ENCODE peak calls at places on chromosome 4, in nine cellular contexts. One of them, this sample, is unnamed.

GRCh38 chr4:39976945-39977488 is 694 bp downstream of the PDS5A start:
- DNase-seq in neural progenitor cell: peak; percentile 43
- DNase-seq in heart right ventricle: no peak
- DNase-seq in right lobe of liver: peak; percentile 69
- DNase-seq in uterus: peak; percentile 26
- DNase-seq in H1: no peak
- DNase-seq in hepatocyte: peak; percentile 56
- DNase-seq in fibroblast of lung: peak; percentile 24
- DNase-seq in left ventricle myocardium inferior: no peak
- DNase-seq in this sample: peak; percentile 43

GRCh38 chr4:93772858-93773257 is 55.7 kb upstream of the ATOH1 start:
- DNase-seq in neural progenitor cell: no peak
- DNase-seq in heart right ventricle: no peak
- DNase-seq in right lobe of liver: no peak
- DNase-seq in uterus: no peak
- DNase-seq in H1: no peak
- DNase-seq in hepatocyte: no peak
- DNase-seq in fibroblast of lung: no peak
- DNase-seq in left ventricle myocardium inferior: no peak
- DNase-seq in this sample: no peak

GRCh38 chr4:3461515-3462291 is 1.4 kb upstream of the DOK7 start:
- DNase-seq in neural progenitor cell: no peak
- DNase-seq in heart right ventricle: peak; percentile 81
- DNase-seq in right lobe of liver: peak; percentile 88
- DNase-seq in uterus: no peak
- DNase-seq in H1: no peak
- DNase-seq in hepatocyte: no peak
- DNase-seq in fibroblast of lung: no peak
- DNase-seq in left ventricle myocardium inferior: peak; percentile 83
- DNase-seq in this sample: peak; percentile 96

GRCh38 chr4:153464068-153464467 is 2.1 kb upstream of the TMEM131L start:
- DNase-seq in neural progenitor cell: no peak
- DNase-seq in heart right ventricle: no peak
- DNase-seq in right lobe of liver: no peak
- DNase-seq in uterus: no peak
- DNase-seq in H1: no peak
- DNase-seq in hepatocyte: no peak
- DNase-seq in fibroblast of lung: no peak
- DNase-seq in left ventricle myocardium inferior: no peak
- DNase-seq in this sample: no peak

GRCh38 chr4:61760820-61761219 is 560.7 kb downstream of the ADGRL3 start:
- DNase-seq in neural progenitor cell: no peak
- DNase-seq in heart right ventricle: no peak
- DNase-seq in right lobe of liver: no peak
- DNase-seq in uterus: no peak
- DNase-seq in H1: no peak
- DNase-seq in hepatocyte: no peak
- DNase-seq in fibroblast of lung: no peak
- DNase-seq in left ventricle myocardium inferior: no peak
- DNase-seq in this sample: no peak

GRCh38 chr4:144296941-144297340 is 156.4 kb upstream of the GYPA start:
- DNase-seq in neural progenitor cell: no peak
- DNase-seq in heart right ventricle: no peak
- DNase-seq in right lobe of liver: no peak
- DNase-seq in uterus: no peak
- DNase-seq in H1: no peak
- DNase-seq in hepatocyte: no peak
- DNase-seq in fibroblast of lung: no peak
- DNase-seq in left ventricle myocardium inferior: no peak
- DNase-seq in this sample: no peak

GRCh38 chr4:71187399-71188196 is 151.2 kb upstream of the SLC4A4 start:
- DNase-seq in neural progenitor cell: peak; percentile 68
- DNase-seq in heart right ventricle: peak; percentile 25
- DNase-seq in right lobe of liver: peak; percentile 74
- DNase-seq in uterus: no peak
- DNase-seq in H1: peak; percentile 73
- DNase-seq in hepatocyte: peak; percentile 37
- DNase-seq in fibroblast of lung: peak; percentile 51
- DNase-seq in left ventricle myocardium inferior: peak; percentile 23
- DNase-seq in this sample: peak; percentile 28

GRCh38 chr4:76055005-76055404 is 19.1 kb upstream of the CXCL11 start:
- DNase-seq in neural progenitor cell: no peak
- DNase-seq in heart right ventricle: no peak
- DNase-seq in right lobe of liver: no peak
- DNase-seq in uterus: no peak
- DNase-seq in H1: no peak
- DNase-seq in hepatocyte: no peak
- DNase-seq in fibroblast of lung: no peak
- DNase-seq in left ventricle myocardium inferior: no peak
- DNase-seq in this sample: no peak

GRCh38 chr4:78951862-78952472 is 12.7 kb upstream of the PAQR3 start:
- DNase-seq in neural progenitor cell: peak; percentile 47
- DNase-seq in heart right ventricle: no peak
- DNase-seq in right lobe of liver: no peak
- DNase-seq in uterus: no peak
- DNase-seq in H1: no peak
- DNase-seq in hepatocyte: peak; percentile 64
- DNase-seq in fibroblast of lung: peak; percentile 60
- DNase-seq in left ventricle myocardium inferior: no peak
- DNase-seq in this sample: peak; percentile 31

GRCh38 chr4:63831590-63831989 is 577.7 kb downstream of the TECRL start:
- DNase-seq in neural progenitor cell: no peak
- DNase-seq in heart right ventricle: no peak
- DNase-seq in right lobe of liver: no peak
- DNase-seq in uterus: no peak
- DNase-seq in H1: no peak
- DNase-seq in hepatocyte: no peak
- DNase-seq in fibroblast of lung: no peak
- DNase-seq in left ventricle myocardium inferior: no peak
- DNase-seq in this sample: no peak

GRCh38 chr4:3310301-3311094 is 17.7 kb downstream of the RGS12 start:
- DNase-seq in neural progenitor cell: no peak
- DNase-seq in heart right ventricle: no peak
- DNase-seq in right lobe of liver: peak; percentile 52
- DNase-seq in uterus: no peak
- DNase-seq in H1: no peak
- DNase-seq in hepatocyte: no peak
- DNase-seq in fibroblast of lung: no peak
- DNase-seq in left ventricle myocardium inferior: no peak
- DNase-seq in this sample: peak; percentile 12

GRCh38 chr4:22237846-22238513 is 277.9 kb downstream of the ADGRA3 start:
- DNase-seq in neural progenitor cell: peak; percentile 65
- DNase-seq in heart right ventricle: no peak
- DNase-seq in right lobe of liver: peak; percentile 48
- DNase-seq in uterus: no peak
- DNase-seq in H1: no peak
- DNase-seq in hepatocyte: peak; percentile 68
- DNase-seq in fibroblast of lung: peak; percentile 2
- DNase-seq in left ventricle myocardium inferior: no peak
- DNase-seq in this sample: peak; percentile 6

GRCh38 chr4:152363086-152363485 is 172.8 kb downstream of the FBXW7 start:
- DNase-seq in neural progenitor cell: no peak
- DNase-seq in heart right ventricle: no peak
- DNase-seq in right lobe of liver: no peak
- DNase-seq in uterus: no peak
- DNase-seq in H1: no peak
- DNase-seq in hepatocyte: no peak
- DNase-seq in fibroblast of lung: peak; percentile 20
- DNase-seq in left ventricle myocardium inferior: no peak
- DNase-seq in this sample: no peak

DNA sequence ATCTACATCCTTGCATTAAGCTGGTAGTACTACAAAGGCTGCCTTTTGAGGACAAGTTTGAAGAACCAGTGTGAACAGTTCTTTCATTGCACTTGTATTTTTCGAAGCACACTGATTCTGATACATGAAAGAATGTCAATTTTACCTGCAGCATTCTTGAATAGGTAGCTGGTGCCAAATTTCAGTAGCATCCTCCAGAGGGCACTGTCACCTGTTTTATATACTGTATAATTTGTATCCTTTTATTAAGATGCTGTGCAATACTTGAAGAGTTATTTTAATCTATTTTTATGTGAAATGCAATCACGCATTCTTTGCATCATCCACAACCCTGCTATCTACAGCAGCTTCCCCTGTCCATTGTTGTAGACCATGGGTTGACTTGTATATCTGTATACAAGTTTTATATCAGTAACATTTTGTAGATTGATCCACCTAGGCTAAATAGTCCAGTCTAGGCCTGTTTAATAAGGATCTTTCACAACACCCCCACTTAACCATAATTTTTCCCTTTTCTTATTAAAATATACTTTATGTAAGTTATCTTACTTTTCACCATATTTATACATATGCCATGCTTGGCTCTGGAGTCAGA is 325.7 kb downstream of the PCDH7 start:
- DNase-seq in neural progenitor cell: no peak
- DNase-seq in heart right ventricle: no peak
- DNase-seq in right lobe of liver: no peak
- DNase-seq in uterus: no peak
- DNase-seq in H1: no peak
- DNase-seq in hepatocyte: peak; percentile 32
- DNase-seq in fibroblast of lung: peak; percentile 47
- DNase-seq in left ventricle myocardium inferior: no peak
- DNase-seq in this sample: peak; percentile 35
- TF ChIP-seq CTCF in neural progenitor cell: peak; percentile 64
- TF ChIP-seq CTCF in heart right ventricle: peak; percentile 35
- TF ChIP-seq CTCF in right lobe of liver: peak; percentile 45
- TF ChIP-seq CTCF in uterus: no peak
- TF ChIP-seq CTCF in H1: peak; percentile 33
- TF ChIP-seq CTCF in hepatocyte: peak; percentile 58
- TF ChIP-seq CTCF in fibroblast of lung: peak; percentile 60
- TF ChIP-seq CTCF in left ventricle myocardium inferior: peak; percentile 57
- TF ChIP-seq CTCF in this sample: peak; percentile 45

GRCh38 chr4:148914734-148915133 is 472.5 kb upstream of the NR3C2 start:
- DNase-seq in neural progenitor cell: no peak
- DNase-seq in heart right ventricle: no peak
- DNase-seq in right lobe of liver: no peak
- DNase-seq in uterus: no peak
- DNase-seq in H1: no peak
- DNase-seq in hepatocyte: no peak
- DNase-seq in fibroblast of lung: no peak
- DNase-seq in left ventricle myocardium inferior: no peak
- DNase-seq in this sample: no peak

GRCh38 chr4:148914301-148914700 is 472.1 kb upstream of the NR3C2 start:
- DNase-seq in neural progenitor cell: no peak
- DNase-seq in heart right ventricle: no peak
- DNase-seq in right lobe of liver: no peak
- DNase-seq in uterus: no peak
- DNase-seq in H1: no peak
- DNase-seq in hepatocyte: no peak
- DNase-seq in fibroblast of lung: no peak
- DNase-seq in left ventricle myocardium inferior: no peak
- DNase-seq in this sample: no peak
- H3K4me1 ChIP-seq in neural progenitor cell: no peaks in the 10 kb centered on the region
- H3K4me1 ChIP-seq in heart right ventricle: no peaks in the 10 kb centered on the region
- H3K4me1 ChIP-seq in right lobe of liver: no peaks in the 10 kb centered on the region
- H3K4me1 ChIP-seq in uterus: no peaks in the 10 kb centered on the region
- H3K4me1 ChIP-seq in H1: no peaks in the 10 kb centered on the region
- H3K4me1 ChIP-seq in hepatocyte: no peaks in the 10 kb centered on the region
- H3K4me1 ChIP-seq in fibroblast of lung: no peaks in the 10 kb centered on the region
- H3K4me1 ChIP-seq in left ventricle myocardium inferior: no peaks in the 10 kb centered on the region
- H3K4me1 ChIP-seq in this sample: no peaks in the 10 kb centered on the region

DNA sequence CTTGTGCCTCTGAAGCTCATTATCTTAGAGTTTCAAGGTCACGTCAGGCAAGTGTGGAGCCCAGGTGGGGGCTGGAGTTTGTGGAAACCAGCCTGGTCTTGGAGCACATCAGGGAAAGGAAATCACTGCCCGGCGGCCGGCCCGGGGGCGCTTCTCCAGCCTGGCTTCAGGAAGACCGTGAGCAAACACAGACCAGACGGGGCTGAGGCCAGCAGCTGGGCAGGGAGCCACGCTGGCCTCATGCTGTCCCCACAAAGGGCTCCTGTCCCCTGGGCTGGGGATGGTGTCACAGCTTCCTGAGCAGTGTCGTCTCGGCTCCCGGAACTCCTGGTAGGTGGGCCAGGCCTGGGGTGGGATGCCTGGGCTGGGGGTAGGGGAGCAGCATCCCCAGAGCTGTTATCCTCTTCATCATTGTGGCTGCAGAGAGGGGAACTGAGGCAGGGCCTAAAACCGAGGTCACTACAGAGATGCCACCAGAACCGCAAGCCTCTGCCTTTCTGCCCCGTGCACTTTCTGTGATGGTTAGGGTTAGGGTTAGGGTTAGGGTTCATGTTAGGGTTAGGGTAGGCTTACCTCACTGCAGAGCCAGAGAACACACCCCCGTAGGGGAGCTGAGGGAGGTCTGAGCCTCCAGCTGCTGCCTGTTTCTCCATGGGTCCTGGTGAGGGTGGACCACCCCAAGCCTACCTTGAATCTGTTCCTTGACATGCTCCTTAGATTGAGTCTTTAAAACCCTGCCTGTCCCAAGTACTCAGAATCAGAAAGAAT is 77.5 kb downstream of the HTRA3 start:
- DNase-seq in neural progenitor cell: no peak
- DNase-seq in heart right ventricle: peak; percentile 45
- DNase-seq in right lobe of liver: peak; percentile 25
- DNase-seq in uterus: no peak
- DNase-seq in H1: no peak
- DNase-seq in hepatocyte: no peak
- DNase-seq in fibroblast of lung: no peak
- DNase-seq in left ventricle myocardium inferior: peak; percentile 18
- DNase-seq in this sample: no peak
- H3K27ac ChIP-seq in neural progenitor cell: no peak overlapping the region
- H3K27ac ChIP-seq in heart right ventricle: no peak overlapping the region
- H3K27ac ChIP-seq in right lobe of liver: no peak overlapping the region
- H3K27ac ChIP-seq in uterus: no peak overlapping the region
- H3K27ac ChIP-seq in H1: no peak overlapping the region
- H3K27ac ChIP-seq in hepatocyte: no peak overlapping the region
- H3K27ac ChIP-seq in fibroblast of lung: no peak overlapping the region
- H3K27ac ChIP-seq in left ventricle myocardium inferior: peak overlapping the region; percentile 48
- H3K27ac ChIP-seq in this sample: no peak overlapping the region

GRCh38 chr4:189001283-189001970 is 862.2 kb downstream of the TRIML1 start:
- DNase-seq in neural progenitor cell: no peak
- DNase-seq in heart right ventricle: no peak
- DNase-seq in right lobe of liver: no peak
- DNase-seq in uterus: no peak
- DNase-seq in H1: no peak
- DNase-seq in hepatocyte: no peak
- DNase-seq in fibroblast of lung: no peak
- DNase-seq in left ventricle myocardium inferior: no peak
- DNase-seq in this sample: no peak

GRCh38 chr4:189002475-189002874 is 863.2 kb downstream of the TRIML1 start:
- DNase-seq in neural progenitor cell: no peak
- DNase-seq in heart right ventricle: no peak
- DNase-seq in right lobe of liver: no peak
- DNase-seq in uterus: no peak
- DNase-seq in H1: no peak
- DNase-seq in hepatocyte: no peak
- DNase-seq in fibroblast of lung: no peak
- DNase-seq in left ventricle myocardium inferior: no peak
- DNase-seq in this sample: no peak

DNA sequence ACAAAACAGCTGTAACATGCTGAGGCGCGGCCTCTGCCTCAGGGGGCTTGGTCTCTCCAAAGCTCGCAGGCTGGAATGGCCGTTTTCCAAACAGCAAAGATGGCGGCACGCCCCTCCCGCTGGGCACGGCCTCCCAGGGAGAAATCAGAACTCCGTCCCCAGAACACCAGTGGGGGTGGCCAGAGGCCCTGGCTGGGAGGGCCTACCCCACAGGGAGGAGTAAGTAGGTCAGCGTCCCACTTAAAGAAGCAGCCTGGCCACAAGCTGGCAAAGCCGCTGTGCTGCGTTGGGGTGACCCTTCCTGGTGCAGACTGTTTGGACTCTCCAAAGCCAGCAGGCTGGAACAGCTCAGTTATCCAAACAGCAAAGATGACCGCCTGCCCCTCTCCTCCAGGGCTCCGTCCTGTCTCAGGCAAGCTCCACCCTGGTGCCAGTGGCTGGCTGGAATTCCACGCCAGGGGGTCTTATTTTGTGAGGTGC is 862.8 kb downstream of the TRIML1 start:
- DNase-seq in neural progenitor cell: no peak
- DNase-seq in heart right ventricle: no peak
- DNase-seq in right lobe of liver: no peak
- DNase-seq in uterus: no peak
- DNase-seq in H1: no peak
- DNase-seq in hepatocyte: no peak
- DNase-seq in fibroblast of lung: no peak
- DNase-seq in left ventricle myocardium inferior: no peak
- DNase-seq in this sample: no peak
- TF ChIP-seq CTCF in neural progenitor cell: no peak
- TF ChIP-seq CTCF in heart right ventricle: no peak
- TF ChIP-seq CTCF in right lobe of liver: no peak
- TF ChIP-seq CTCF in uterus: no peak
- TF ChIP-seq CTCF in H1: no peak
- TF ChIP-seq CTCF in hepatocyte: no peak
- TF ChIP-seq CTCF in fibroblast of lung: no peak
- TF ChIP-seq CTCF in left ventricle myocardium inferior: no peak
- TF ChIP-seq CTCF in this sample: no peak